ENCODE peak calls at places on chromosomes 11 and 22, in ten cellular contexts. V, E, G, Z, U, T, J, C, Q and L are unnamed samples.

GRCh38 chr11:86228967-86229330 is 15.6 kb upstream of the EED start:
- DNase-seq in V (no peak), E (no peak), G (no peak), Z (no peak), U (peak; percentile 61), T (no peak), J (no peak), C (no peak), Q (no peak), L (no peak)

GRCh38 chr11:123303924-123304323 is 108.9 kb upstream of the CLMP start:
- DNase-seq in V (no peak), E (no peak), G (no peak), Z (no peak), U (no peak), T (no peak), J (no peak), C (no peak), Q (no peak), L (no peak)

GRCh38 chr11:68963779-68964178 is 17.0 kb downstream of the MRGPRD start:
- DNase-seq in V (peak; percentile 8), E (no peak), G (no peak), Z (no peak), U (no peak), T (no peak), J (no peak), C (no peak), Q (no peak), L (no peak)

GRCh38 chr11:128290106-128290840 is 297.1 kb downstream of the ETS1 start:
- DNase-seq in V (peak; percentile 50), E (peak; percentile 58), G (peak; percentile 55), Z (peak; percentile 76), U (peak; percentile 74), T (peak; percentile 60), J (no peak), C (peak; percentile 75), Q (peak; percentile 83), L (peak; percentile 88)

GRCh38 chr11:15629690-15630321 is 515.1 kb downstream of the INSC start:
- DNase-seq in V (peak; percentile 52), E (peak; percentile 53), G (peak; percentile 22), Z (no peak), U (no peak), T (peak; percentile 28), J (no peak), C (no peak), Q (no peak), L (no peak)

GRCh38 chr22:40024201-40025061 is 29.7 kb downstream of the FAM83F start:
- DNase-seq in V (peak; percentile 79), E (peak; percentile 77), G (peak; percentile 76), Z (peak; percentile 26), U (peak; percentile 53), T (peak; percentile 62), J (no peak), C (peak; percentile 32), Q (no peak), L (no peak)

GRCh38 chr11:1824221-1825038 is 10.4 kb upstream of the SYT8 start:
- DNase-seq in V (no peak), E (no peak), G (no peak), Z (no peak), U (no peak), T (no peak), J (peak; percentile 75), C (no peak), Q (no peak), L (no peak)

GRCh38 chr22:37996079-37996478 is 11.7 kb upstream of the SOX10 start:
- DNase-seq in V (no peak), E (no peak), G (no peak), Z (no peak), U (no peak), T (no peak), J (no peak), C (no peak), Q (no peak), L (no peak)

GRCh38 chr11:87908086-87908485 is 267.2 kb downstream of the RAB38 start:
- DNase-seq in V (no peak), E (no peak), G (no peak), Z (no peak), U (no peak), T (no peak), J (no peak), C (no peak), Q (no peak), L (no peak)

GRCh38 chr11:117217685-117218084 is 14.2 kb downstream of the PCSK7 start:
- DNase-seq in V (no peak), E (no peak), G (no peak), Z (no peak), U (no peak), T (no peak), J (no peak), C (no peak), Q (no peak), L (no peak)

GRCh38 chr11:33636104-33636503 is 64.5 kb downstream of the C11orf91 start:
- DNase-seq in V (no peak), E (no peak), G (no peak), Z (no peak), U (no peak), T (no peak), J (no peak), C (peak; percentile 22), Q (no peak), L (no peak)

GRCh38 chr22:30078320-30079311 is 1.6 kb upstream of the HORMAD2 start:
- DNase-seq in V (no peak), E (no peak), G (no peak), Z (peak; percentile 4), U (peak; percentile 7), T (no peak), J (no peak), C (no peak), Q (no peak), L (no peak)

GRCh38 chr22:39543095-39543494 is 10.5 kb upstream of the RPS19BP1 start:
- DNase-seq in V (no peak), E (peak; percentile 57), G (peak; percentile 49), Z (no peak), U (no peak), T (peak; percentile 44), J (no peak), C (no peak), Q (no peak), L (no peak)